ENCODE peak calls at places on chromosomes 2 and 18, in five cellular contexts. One of them, this sample, is unnamed.

GRCh38 chr18:50038448-50038847 is 156.5 kb downstream of the MYO5B start:
- DNase-seq in mammary epithelial cell: no peak
- DNase-seq in GM23338: no peak
- DNase-seq in lower leg skin: no peak
- DNase-seq in psoas muscle: no peak
- DNase-seq in this sample: no peak

GRCh38 chr2:9918275-9918674 is 33.2 kb upstream of the GRHL1 start:
- DNase-seq in mammary epithelial cell: no peak
- DNase-seq in GM23338: no peak
- DNase-seq in lower leg skin: no peak
- DNase-seq in psoas muscle: no peak
- DNase-seq in this sample: no peak

GRCh38 chr2:87996570-87996969 is 19.8 kb downstream of the RNU2-63P start:
- DNase-seq in mammary epithelial cell: no peak
- DNase-seq in GM23338: no peak
- DNase-seq in lower leg skin: no peak
- DNase-seq in psoas muscle: no peak
- DNase-seq in this sample: no peak

GRCh38 chr2:227774011-227774624 is 28.4 kb downstream of the SCYGR8 start:
- DNase-seq in mammary epithelial cell: no peak
- DNase-seq in GM23338: peak
- DNase-seq in lower leg skin: no peak
- DNase-seq in psoas muscle: no peak
- DNase-seq in this sample: no peak

GRCh38 chr18:79393181-79393598 is 2.5 kb upstream of the NFATC1 start:
- DNase-seq in mammary epithelial cell: no peak
- DNase-seq in GM23338: no peak
- DNase-seq in lower leg skin: no peak
- DNase-seq in psoas muscle: no peak
- DNase-seq in this sample: no peak

GRCh38 chr2:151305129-151305691 is 15.7 kb upstream of the NMI start:
- DNase-seq in mammary epithelial cell: no peak
- DNase-seq in GM23338: no peak
- DNase-seq in lower leg skin: no peak
- DNase-seq in psoas muscle: no peak
- DNase-seq in this sample: no peak

GRCh38 chr2:144701259-144701658 is 181.3 kb upstream of the ZEB2 start:
- DNase-seq in mammary epithelial cell: no peak
- DNase-seq in GM23338: no peak
- DNase-seq in lower leg skin: no peak
- DNase-seq in psoas muscle: no peak
- DNase-seq in this sample: no peak

GRCh38 chr2:70143314-70144150 is 47.3 kb downstream of the C2orf42 start:
- DNase-seq in mammary epithelial cell: peak
- DNase-seq in GM23338: peak
- DNase-seq in lower leg skin: peak
- DNase-seq in psoas muscle: peak
- DNase-seq in this sample: no peak

GRCh38 chr2:236146436-236146835 is 21.8 kb downstream of the GBX2 start:
- DNase-seq in mammary epithelial cell: no peak
- DNase-seq in GM23338: no peak
- DNase-seq in lower leg skin: no peak
- DNase-seq in psoas muscle: no peak
- DNase-seq in this sample: no peak

GRCh38 chr2:130769343-130769907 is 14.1 kb downstream of the AMER3 start:
- DNase-seq in mammary epithelial cell: no peak
- DNase-seq in GM23338: no peak
- DNase-seq in lower leg skin: no peak
- DNase-seq in psoas muscle: no peak
- DNase-seq in this sample: no peak

GRCh38 chr18:6509417-6510198 is 94.9 kb upstream of the L3MBTL4 start:
- DNase-seq in mammary epithelial cell: peak
- DNase-seq in GM23338: peak
- DNase-seq in lower leg skin: no peak
- DNase-seq in psoas muscle: no peak
- DNase-seq in this sample: no peak

GRCh38 chr2:30670453-30670852 is 136.8 kb downstream of the CAPN13 start:
- DNase-seq in mammary epithelial cell: no peak
- DNase-seq in GM23338: peak
- DNase-seq in lower leg skin: peak
- DNase-seq in psoas muscle: no peak
- DNase-seq in this sample: no peak

GRCh38 chr18:44986933-44987332 is 306.2 kb downstream of the SETBP1 start:
- DNase-seq in mammary epithelial cell: no peak
- DNase-seq in GM23338: no peak
- DNase-seq in lower leg skin: no peak
- DNase-seq in psoas muscle: no peak
- DNase-seq in this sample: no peak

GRCh38 chr2:167581961-167582574 is 665.3 kb downstream of the STK39 start:
- DNase-seq in mammary epithelial cell: peak
- DNase-seq in GM23338: no peak
- DNase-seq in lower leg skin: no peak
- DNase-seq in psoas muscle: no peak
- DNase-seq in this sample: no peak

GRCh38 chr18:8882632-8883408 is 177.5 kb downstream of the MTCL1 start:
- DNase-seq in mammary epithelial cell: peak
- DNase-seq in GM23338: peak
- DNase-seq in lower leg skin: no peak
- DNase-seq in psoas muscle: no peak
- DNase-seq in this sample: no peak

GRCh38 chr2:86221066-86221684 is 21.9 kb downstream of the MRPL35 start:
- DNase-seq in mammary epithelial cell: peak
- DNase-seq in GM23338: peak
- DNase-seq in lower leg skin: no peak
- DNase-seq in psoas muscle: peak
- DNase-seq in this sample: no peak

GRCh38 chr2:164847966-164848365 is 6.3 kb upstream of the COBLL1 start:
- DNase-seq in mammary epithelial cell: peak
- DNase-seq in GM23338: no peak
- DNase-seq in lower leg skin: no peak
- DNase-seq in psoas muscle: no peak
- DNase-seq in this sample: no peak

GRCh38 chr2:47867205-47867604 is 39.1 kb downstream of the FBXO11 start:
- DNase-seq in mammary epithelial cell: peak
- DNase-seq in GM23338: no peak
- DNase-seq in lower leg skin: peak
- DNase-seq in psoas muscle: no peak
- DNase-seq in this sample: no peak

GRCh38 chr2:38600242-38600891 is 2.4 kb downstream of the HNRNPLL start:
- DNase-seq in mammary epithelial cell: no peak
- DNase-seq in GM23338: peak
- DNase-seq in lower leg skin: no peak
- DNase-seq in psoas muscle: no peak
- DNase-seq in this sample: no peak

GRCh38 chr18:78860117-78860516 is 119.5 kb upstream of the SALL3 start:
- DNase-seq in mammary epithelial cell: no peak
- DNase-seq in GM23338: no peak
- DNase-seq in lower leg skin: no peak
- DNase-seq in psoas muscle: no peak
- DNase-seq in this sample: no peak

GRCh38 chr2:75532488-75532887 is 28.3 kb downstream of the EVA1A start:
- DNase-seq in mammary epithelial cell: no peak
- DNase-seq in GM23338: no peak
- DNase-seq in lower leg skin: no peak
- DNase-seq in psoas muscle: no peak
- DNase-seq in this sample: no peak

GRCh38 chr2:9699139-9699823 is 68.5 kb upstream of the YWHAQ start:
- DNase-seq in mammary epithelial cell: peak
- DNase-seq in GM23338: no peak
- DNase-seq in lower leg skin: no peak
- DNase-seq in psoas muscle: no peak
- DNase-seq in this sample: peak

GRCh38 chr2:241099246-241099645 is 2.8 kb downstream of the MTERF4 start:
- DNase-seq in mammary epithelial cell: no peak
- DNase-seq in GM23338: no peak
- DNase-seq in lower leg skin: no peak
- DNase-seq in psoas muscle: no peak
- DNase-seq in this sample: no peak

GRCh38 chr18:79507546-79508480 is 112.1 kb downstream of the NFATC1 start:
- DNase-seq in mammary epithelial cell: no peak
- DNase-seq in GM23338: no peak
- DNase-seq in lower leg skin: peak
- DNase-seq in psoas muscle: peak
- DNase-seq in this sample: no peak

GRCh38 chr2:112692496-112692911 is 28.3 kb upstream of the NT5DC4 start:
- DNase-seq in mammary epithelial cell: peak
- DNase-seq in GM23338: peak
- DNase-seq in lower leg skin: peak
- DNase-seq in psoas muscle: peak
- DNase-seq in this sample: peak

GRCh38 chr2:86283461-86284030 is 53.9 kb downstream of the REEP1 start:
- DNase-seq in mammary epithelial cell: no peak
- DNase-seq in GM23338: no peak
- DNase-seq in lower leg skin: no peak
- DNase-seq in psoas muscle: no peak
- DNase-seq in this sample: no peak

GRCh38 chr2:178811901-178812300 is 4.7 kb upstream of the TTN start:
- DNase-seq in mammary epithelial cell: no peak
- DNase-seq in GM23338: no peak
- DNase-seq in lower leg skin: no peak
- DNase-seq in psoas muscle: no peak
- DNase-seq in this sample: no peak

GRCh38 chr18:68448736-68449135 is 266.2 kb downstream of the TMX3 start:
- DNase-seq in mammary epithelial cell: peak
- DNase-seq in GM23338: no peak
- DNase-seq in lower leg skin: no peak
- DNase-seq in psoas muscle: no peak
- DNase-seq in this sample: peak

GRCh38 chr18:45167109-45167551 is 448.1 kb upstream of the SLC14A2 start:
- DNase-seq in mammary epithelial cell: peak
- DNase-seq in GM23338: no peak
- DNase-seq in lower leg skin: no peak
- DNase-seq in psoas muscle: no peak
- DNase-seq in this sample: no peak

DNA sequence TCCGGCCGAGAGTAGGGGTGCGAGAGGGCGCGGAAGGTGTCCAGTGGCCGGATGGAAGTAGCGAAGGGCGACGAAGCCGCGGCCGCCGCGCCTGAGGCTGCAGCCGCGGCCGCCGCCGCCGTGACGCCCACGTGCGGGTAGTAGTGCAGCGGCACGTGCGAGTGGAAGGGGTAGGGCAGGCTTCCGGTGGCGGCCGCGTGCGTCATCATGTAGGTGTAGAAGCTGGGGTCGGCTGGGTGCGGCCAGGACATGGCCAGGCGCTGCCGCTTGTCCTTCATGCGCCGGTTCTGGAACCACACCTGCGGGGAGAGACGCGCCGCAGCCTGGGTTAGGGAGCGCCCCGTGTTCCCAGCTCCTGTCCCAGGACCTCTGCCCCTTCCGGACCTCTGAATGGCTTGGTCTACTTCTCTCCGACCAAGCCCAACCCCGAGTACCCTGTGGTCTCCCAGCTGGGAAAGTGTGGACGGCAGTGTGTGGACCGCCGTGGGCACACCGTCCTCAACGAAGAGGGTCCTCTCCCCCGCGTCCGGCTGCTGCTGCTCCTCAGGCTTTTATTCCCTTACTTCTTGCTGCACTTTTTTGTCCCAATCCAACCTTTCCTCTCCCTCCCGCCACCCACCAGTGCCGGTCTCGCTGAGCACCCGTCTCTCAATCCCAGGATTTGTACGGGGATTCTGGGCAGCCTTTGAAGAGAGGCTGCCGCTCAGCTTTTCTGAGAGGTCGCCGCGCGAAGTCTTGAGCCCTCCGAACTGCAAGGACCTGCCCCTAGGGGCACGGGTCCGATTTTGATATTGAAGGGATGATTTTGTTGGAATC is 3.0 kb downstream of the EVX2 start:
- DNase-seq in mammary epithelial cell: no peak
- DNase-seq in GM23338: peak
- DNase-seq in lower leg skin: no peak
- DNase-seq in psoas muscle: no peak
- DNase-seq in this sample: no peak
- TF ChIP-seq CTCF in mammary epithelial cell: no peak
- TF ChIP-seq CTCF in GM23338: no peak
- TF ChIP-seq CTCF in lower leg skin: no peak
- TF ChIP-seq CTCF in psoas muscle: no peak
- TF ChIP-seq CTCF in this sample: no peak

GRCh38 chr2:80971-81736 is 34.8 kb upstream of the FAM110C start:
- DNase-seq in mammary epithelial cell: no peak
- DNase-seq in GM23338: no peak
- DNase-seq in lower leg skin: no peak
- DNase-seq in psoas muscle: no peak
- DNase-seq in this sample: no peak

GRCh38 chr2:90645-91312 is 44.5 kb upstream of the FAM110C start:
- DNase-seq in mammary epithelial cell: no peak
- DNase-seq in GM23338: no peak
- DNase-seq in lower leg skin: no peak
- DNase-seq in psoas muscle: no peak
- DNase-seq in this sample: no peak

GRCh38 chr2:80378-80777 is 34.1 kb upstream of the FAM110C start:
- DNase-seq in mammary epithelial cell: no peak
- DNase-seq in GM23338: peak
- DNase-seq in lower leg skin: no peak
- DNase-seq in psoas muscle: no peak
- DNase-seq in this sample: no peak

GRCh38 chr2:85761-86160 is 39.5 kb upstream of the FAM110C start:
- DNase-seq in mammary epithelial cell: no peak
- DNase-seq in GM23338: no peak
- DNase-seq in lower leg skin: no peak
- DNase-seq in psoas muscle: no peak
- DNase-seq in this sample: no peak
- H3K4me3 ChIP-seq in mammary epithelial cell: no peak
- H3K4me3 ChIP-seq in GM23338: no peak
- H3K4me3 ChIP-seq in lower leg skin: no peak
- H3K4me3 ChIP-seq in psoas muscle: no peak
- H3K4me3 ChIP-seq in this sample: no peak

GRCh38 chr2:35099345-35099744 is 1256.2 kb upstream of the CRIM1 start:
- DNase-seq in mammary epithelial cell: no peak
- DNase-seq in GM23338: peak
- DNase-seq in lower leg skin: no peak
- DNase-seq in psoas muscle: no peak
- DNase-seq in this sample: no peak
- TF ChIP-seq CTCF in mammary epithelial cell: no peak
- TF ChIP-seq CTCF in GM23338: peak
- TF ChIP-seq CTCF in lower leg skin: no peak
- TF ChIP-seq CTCF in psoas muscle: no peak
- TF ChIP-seq CTCF in this sample: no peak

GRCh38 chr2:174595904-174596397 is 1.7 kb downstream of the WIPF1 start:
- DNase-seq in mammary epithelial cell: no peak
- DNase-seq in GM23338: no peak
- DNase-seq in lower leg skin: no peak
- DNase-seq in psoas muscle: no peak
- DNase-seq in this sample: no peak

GRCh38 chr2:174596994-174597346 is 634 bp downstream of the WIPF1 start:
- DNase-seq in mammary epithelial cell: no peak
- DNase-seq in GM23338: no peak
- DNase-seq in lower leg skin: no peak
- DNase-seq in psoas muscle: no peak
- DNase-seq in this sample: no peak

GRCh38 chr2:174595415-174595814 is 2.2 kb downstream of the WIPF1 start:
- DNase-seq in mammary epithelial cell: no peak
- DNase-seq in GM23338: no peak
- DNase-seq in lower leg skin: no peak
- DNase-seq in psoas muscle: no peak
- DNase-seq in this sample: no peak

GRCh38 chr2:174599310-174599941 is 1.8 kb upstream of the WIPF1 start:
- DNase-seq in mammary epithelial cell: no peak
- DNase-seq in GM23338: no peak
- DNase-seq in lower leg skin: no peak
- DNase-seq in psoas muscle: no peak
- DNase-seq in this sample: no peak

GRCh38 chr2:174597347-174598047 is at the start of gene WIPF1:
- DNase-seq in mammary epithelial cell: peak
- DNase-seq in GM23338: no peak
- DNase-seq in lower leg skin: no peak
- DNase-seq in psoas muscle: no peak
- DNase-seq in this sample: no peak
- H3K4me3 ChIP-seq in mammary epithelial cell: no peak
- H3K4me3 ChIP-seq in GM23338: no peak
- H3K4me3 ChIP-seq in lower leg skin: no peak
- H3K4me3 ChIP-seq in psoas muscle: peak
- H3K4me3 ChIP-seq in this sample: no peak

This sample was measured in AG04449.